ENCODE peak calls at places on chromosomes 11 and 22, in eight cellular contexts. One of them, this sample, is unnamed.

GRCh38 chr11:8267831-8268529 is 4.3 kb upstream of the LMO1 start:
- DNase-seq in esophagus muscularis mucosa: no peak
- DNase-seq in Caco-2: no peak
- DNase-seq in endothelial cell of umbilical vein: no peak
- DNase-seq in H9: no peak
- DNase-seq in adrenal gland: no peak
- DNase-seq in uterus: peak; percentile 9
- DNase-seq in foreskin keratinocyte: no peak
- DNase-seq in this sample: no peak

GRCh38 chr22:45857519-45857918 is 119.4 kb downstream of the WNT7B start:
- DNase-seq in foreskin keratinocyte: no peak
- DNase-seq in esophagus muscularis mucosa: peak; percentile 83
- DNase-seq in uterus: no peak
- DNase-seq in adrenal gland: no peak
- DNase-seq in endothelial cell of umbilical vein: no peak
- DNase-seq in Caco-2: no peak
- DNase-seq in H9: no peak
- DNase-seq in this sample: peak; percentile 15

GRCh38 chr22:25061605-25062377 is 109.3 kb downstream of the KIAA1671 start:
- DNase-seq in foreskin keratinocyte: peak; percentile 63
- DNase-seq in H9: no peak
- DNase-seq in uterus: no peak
- DNase-seq in Caco-2: no peak
- DNase-seq in endothelial cell of umbilical vein: peak; percentile 25
- DNase-seq in adrenal gland: no peak
- DNase-seq in esophagus muscularis mucosa: no peak
- DNase-seq in this sample: no peak

GRCh38 chr22:42360348-42360747 is 71.9 kb downstream of the NFAM1 start:
- DNase-seq in esophagus muscularis mucosa: no peak
- DNase-seq in foreskin keratinocyte: no peak
- DNase-seq in Caco-2: no peak
- DNase-seq in H9: no peak
- DNase-seq in adrenal gland: no peak
- DNase-seq in uterus: no peak
- DNase-seq in endothelial cell of umbilical vein: no peak
- DNase-seq in this sample: peak; percentile 83

GRCh38 chr11:113540416-113541330 is 65.5 kb upstream of the DRD2 start:
- DNase-seq in uterus: no peak
- DNase-seq in endothelial cell of umbilical vein: no peak
- DNase-seq in H9: peak; percentile 77
- DNase-seq in adrenal gland: no peak
- DNase-seq in esophagus muscularis mucosa: no peak
- DNase-seq in Caco-2: no peak
- DNase-seq in foreskin keratinocyte: no peak
- DNase-seq in this sample: no peak

GRCh38 chr11:64056213-64056785 is 20.6 kb downstream of the FLRT1 start:
- DNase-seq in adrenal gland: no peak
- DNase-seq in Caco-2: no peak
- DNase-seq in H9: no peak
- DNase-seq in esophagus muscularis mucosa: no peak
- DNase-seq in foreskin keratinocyte: no peak
- DNase-seq in uterus: no peak
- DNase-seq in endothelial cell of umbilical vein: no peak
- DNase-seq in this sample: no peak

GRCh38 chr11:108112059-108112458 is 9.3 kb upstream of the ACAT1 start:
- DNase-seq in Caco-2: no peak
- DNase-seq in adrenal gland: no peak
- DNase-seq in endothelial cell of umbilical vein: no peak
- DNase-seq in foreskin keratinocyte: peak; percentile 15
- DNase-seq in H9: no peak
- DNase-seq in uterus: no peak
- DNase-seq in esophagus muscularis mucosa: peak; percentile 39
- DNase-seq in this sample: no peak

GRCh38 chr11:69479591-69480271 is 1.7 kb upstream of the LINC01488 start:
- DNase-seq in esophagus muscularis mucosa: no peak
- DNase-seq in H9: no peak
- DNase-seq in uterus: no peak
- DNase-seq in foreskin keratinocyte: no peak
- DNase-seq in adrenal gland: no peak
- DNase-seq in endothelial cell of umbilical vein: no peak
- DNase-seq in Caco-2: peak; percentile 90
- DNase-seq in this sample: peak; percentile 71

GRCh38 chr11:1564535-1565172 is 7.4 kb downstream of the DUSP8 start:
- DNase-seq in foreskin keratinocyte: peak; percentile 66
- DNase-seq in H9: peak; percentile 90
- DNase-seq in endothelial cell of umbilical vein: peak; percentile 57
- DNase-seq in Caco-2: no peak
- DNase-seq in esophagus muscularis mucosa: no peak
- DNase-seq in adrenal gland: peak; percentile 96
- DNase-seq in uterus: peak; percentile 85
- DNase-seq in this sample: no peak

GRCh38 chr11:1565904-1566247 is 6.2 kb downstream of the DUSP8 start:
- DNase-seq in esophagus muscularis mucosa: no peak
- DNase-seq in adrenal gland: no peak
- DNase-seq in Caco-2: no peak
- DNase-seq in uterus: no peak
- DNase-seq in foreskin keratinocyte: no peak
- DNase-seq in H9: no peak
- DNase-seq in endothelial cell of umbilical vein: no peak
- DNase-seq in this sample: no peak

GRCh38 chr11:1566381-1567051 is 5.6 kb downstream of the DUSP8 start:
- DNase-seq in uterus: no peak
- DNase-seq in adrenal gland: no peak
- DNase-seq in H9: peak; percentile 35
- DNase-seq in esophagus muscularis mucosa: no peak
- DNase-seq in Caco-2: no peak
- DNase-seq in foreskin keratinocyte: no peak
- DNase-seq in endothelial cell of umbilical vein: no peak
- DNase-seq in this sample: no peak

GRCh38 chr11:1563697-1564534 is 8.2 kb downstream of the DUSP8 start:
- DNase-seq in uterus: no peak
- DNase-seq in esophagus muscularis mucosa: no peak
- DNase-seq in Caco-2: no peak
- DNase-seq in H9: no peak
- DNase-seq in endothelial cell of umbilical vein: no peak
- DNase-seq in adrenal gland: peak; percentile 33
- DNase-seq in foreskin keratinocyte: no peak
- DNase-seq in this sample: no peak

GRCh38 chr11:1565173-1565903 is 6.7 kb downstream of the DUSP8 start:
- DNase-seq in foreskin keratinocyte: no peak
- DNase-seq in adrenal gland: no peak
- DNase-seq in H9: peak; percentile 25
- DNase-seq in Caco-2: no peak
- DNase-seq in esophagus muscularis mucosa: no peak
- DNase-seq in uterus: no peak
- DNase-seq in endothelial cell of umbilical vein: no peak
- DNase-seq in this sample: no peak
- H3K4me1 ChIP-seq in foreskin keratinocyte: no peaks in the 10 kb centered on the region
- H3K4me1 ChIP-seq in adrenal gland: peaks cover 9% of the 10 kb centered on the region
- H3K4me1 ChIP-seq in H9: no peaks in the 10 kb centered on the region
- H3K4me1 ChIP-seq in Caco-2: peaks cover 2% of the 10 kb centered on the region
- H3K4me1 ChIP-seq in esophagus muscularis mucosa: peaks cover 41% of the 10 kb centered on the region
- H3K4me1 ChIP-seq in uterus: no peaks in the 10 kb centered on the region
- H3K4me1 ChIP-seq in endothelial cell of umbilical vein: no peaks in the 10 kb centered on the region
- H3K4me1 ChIP-seq in this sample: peaks cover 17% of the 10 kb centered on the region

GRCh38 chr22:23100124-23100801 is 29.9 kb downstream of the GNAZ start:
- DNase-seq in endothelial cell of umbilical vein: no peak
- DNase-seq in adrenal gland: no peak
- DNase-seq in uterus: no peak
- DNase-seq in Caco-2: no peak
- DNase-seq in foreskin keratinocyte: no peak
- DNase-seq in H9: no peak
- DNase-seq in esophagus muscularis mucosa: no peak
- DNase-seq in this sample: no peak

GRCh38 chr22:23102776-23103175 is 32.5 kb downstream of the GNAZ start:
- DNase-seq in Caco-2: no peak
- DNase-seq in esophagus muscularis mucosa: no peak
- DNase-seq in adrenal gland: no peak
- DNase-seq in foreskin keratinocyte: no peak
- DNase-seq in H9: no peak
- DNase-seq in endothelial cell of umbilical vein: no peak
- DNase-seq in uterus: no peak
- DNase-seq in this sample: peak; percentile 70

GRCh38 chr22:23103199-23103954 is 33.1 kb downstream of the GNAZ start:
- DNase-seq in esophagus muscularis mucosa: no peak
- DNase-seq in adrenal gland: no peak
- DNase-seq in foreskin keratinocyte: no peak
- DNase-seq in uterus: no peak
- DNase-seq in Caco-2: no peak
- DNase-seq in endothelial cell of umbilical vein: no peak
- DNase-seq in H9: no peak
- DNase-seq in this sample: no peak

GRCh38 chr22:23101524-23101923 is 31.2 kb downstream of the GNAZ start:
- DNase-seq in adrenal gland: no peak
- DNase-seq in foreskin keratinocyte: no peak
- DNase-seq in esophagus muscularis mucosa: no peak
- DNase-seq in H9: no peak
- DNase-seq in Caco-2: no peak
- DNase-seq in endothelial cell of umbilical vein: no peak
- DNase-seq in uterus: no peak
- DNase-seq in this sample: no peak

DNA sequence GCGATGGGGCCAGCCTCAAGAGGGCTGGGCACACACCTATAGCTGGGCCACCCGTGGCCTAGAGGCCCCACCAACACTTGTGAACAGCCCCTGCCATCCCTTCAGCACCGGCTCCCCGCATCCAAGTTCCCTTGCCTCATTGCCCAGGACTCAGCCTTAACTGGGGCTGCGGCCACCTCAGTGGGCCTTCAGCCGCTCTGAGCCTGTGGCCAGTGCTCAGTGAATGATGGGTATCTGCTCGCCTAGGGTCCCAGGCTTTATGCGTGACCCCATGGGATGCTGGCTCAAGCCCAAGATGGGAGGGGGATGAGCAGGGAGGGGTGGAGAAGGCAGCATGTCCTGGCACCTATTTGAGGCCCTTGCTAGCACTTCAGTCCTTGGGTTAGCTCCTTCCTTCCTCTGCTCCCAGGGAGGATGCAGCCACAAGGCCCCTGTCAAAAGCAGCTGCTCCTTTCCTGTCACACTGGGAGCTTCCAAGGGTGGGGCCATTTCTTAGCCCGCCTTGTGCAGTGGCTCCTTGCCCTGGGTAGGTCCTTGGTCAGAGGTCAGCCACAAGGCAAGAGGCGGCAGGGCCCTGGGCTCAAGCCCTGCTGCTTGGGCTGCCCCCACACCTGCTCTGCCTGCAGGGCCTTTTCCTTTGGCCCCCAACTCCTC is 31.8 kb downstream of the GNAZ start:
- DNase-seq in endothelial cell of umbilical vein: no peak
- DNase-seq in H9: no peak
- DNase-seq in uterus: no peak
- DNase-seq in foreskin keratinocyte: no peak
- DNase-seq in adrenal gland: no peak
- DNase-seq in Caco-2: no peak
- DNase-seq in esophagus muscularis mucosa: no peak
- DNase-seq in this sample: no peak
- H3K27me3 ChIP-seq in endothelial cell of umbilical vein: no peaks in the 10 kb centered on the region
- H3K27me3 ChIP-seq in H9: no peaks in the 10 kb centered on the region
- H3K27me3 ChIP-seq in uterus: no peaks in the 10 kb centered on the region
- H3K27me3 ChIP-seq in foreskin keratinocyte: no peaks in the 10 kb centered on the region
- H3K27me3 ChIP-seq in adrenal gland: no peaks in the 10 kb centered on the region
- H3K27me3 ChIP-seq in Caco-2: no peaks in the 10 kb centered on the region
- H3K27me3 ChIP-seq in esophagus muscularis mucosa: no peaks in the 10 kb centered on the region
- H3K27me3 ChIP-seq in this sample: no peaks in the 10 kb centered on the region

DNA sequence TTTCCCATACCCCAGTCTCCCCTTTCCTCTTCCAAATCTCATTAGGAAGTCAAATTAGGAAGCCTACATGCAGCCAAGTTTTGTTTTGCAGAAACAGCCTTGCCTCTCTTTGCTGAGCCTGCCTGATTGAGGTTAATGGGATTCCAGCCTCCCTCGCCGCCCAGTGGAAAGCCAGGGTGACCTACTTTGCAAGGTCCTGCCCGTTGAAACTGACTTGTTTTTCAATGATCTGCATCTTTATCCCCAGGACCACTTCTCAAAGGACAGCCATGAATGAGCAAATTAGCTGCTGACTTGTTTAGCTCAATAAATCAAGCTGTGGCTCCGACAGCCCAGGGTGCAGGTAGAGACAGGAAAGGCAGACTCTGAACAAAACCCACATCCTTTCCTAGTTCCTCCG is 110.4 kb downstream of the RRAS2 start:
- DNase-seq in foreskin keratinocyte: no peak
- DNase-seq in endothelial cell of umbilical vein: no peak
- DNase-seq in uterus: no peak
- DNase-seq in esophagus muscularis mucosa: no peak
- DNase-seq in adrenal gland: no peak
- DNase-seq in Caco-2: no peak
- DNase-seq in H9: peak; percentile 69
- DNase-seq in this sample: no peak
- TF ChIP-seq CTCF in foreskin keratinocyte: no peak
- TF ChIP-seq CTCF in endothelial cell of umbilical vein: no peak
- TF ChIP-seq CTCF in uterus: no peak
- TF ChIP-seq CTCF in esophagus muscularis mucosa: no peak
- TF ChIP-seq CTCF in adrenal gland: no peak
- TF ChIP-seq CTCF in Caco-2: no peak
- TF ChIP-seq CTCF in H9: peak; percentile 35
- TF ChIP-seq CTCF in this sample: no peak

GRCh38 chr11:47501095-47501494 is 51.8 kb downstream of the CELF1 start:
- DNase-seq in esophagus muscularis mucosa: no peak
- DNase-seq in uterus: no peak
- DNase-seq in foreskin keratinocyte: no peak
- DNase-seq in H9: no peak
- DNase-seq in adrenal gland: no peak
- DNase-seq in endothelial cell of umbilical vein: no peak
- DNase-seq in Caco-2: no peak
- DNase-seq in this sample: no peak

GRCh38 chr11:47503227-47503626 is 49.7 kb downstream of the CELF1 start:
- DNase-seq in endothelial cell of umbilical vein: no peak
- DNase-seq in foreskin keratinocyte: no peak
- DNase-seq in Caco-2: no peak
- DNase-seq in H9: no peak
- DNase-seq in esophagus muscularis mucosa: no peak
- DNase-seq in uterus: no peak
- DNase-seq in adrenal gland: no peak
- DNase-seq in this sample: no peak

GRCh38 chr11:47500121-47500520 is 51.2 kb upstream of the RAPSN start:
- DNase-seq in esophagus muscularis mucosa: no peak
- DNase-seq in H9: no peak
- DNase-seq in Caco-2: no peak
- DNase-seq in adrenal gland: no peak
- DNase-seq in foreskin keratinocyte: no peak
- DNase-seq in endothelial cell of umbilical vein: no peak
- DNase-seq in uterus: no peak
- DNase-seq in this sample: no peak

GRCh38 chr11:47504910-47505309 is 48.0 kb downstream of the CELF1 start:
- DNase-seq in esophagus muscularis mucosa: no peak
- DNase-seq in endothelial cell of umbilical vein: no peak
- DNase-seq in adrenal gland: no peak
- DNase-seq in Caco-2: no peak
- DNase-seq in H9: no peak
- DNase-seq in uterus: no peak
- DNase-seq in foreskin keratinocyte: no peak
- DNase-seq in this sample: no peak

DNA sequence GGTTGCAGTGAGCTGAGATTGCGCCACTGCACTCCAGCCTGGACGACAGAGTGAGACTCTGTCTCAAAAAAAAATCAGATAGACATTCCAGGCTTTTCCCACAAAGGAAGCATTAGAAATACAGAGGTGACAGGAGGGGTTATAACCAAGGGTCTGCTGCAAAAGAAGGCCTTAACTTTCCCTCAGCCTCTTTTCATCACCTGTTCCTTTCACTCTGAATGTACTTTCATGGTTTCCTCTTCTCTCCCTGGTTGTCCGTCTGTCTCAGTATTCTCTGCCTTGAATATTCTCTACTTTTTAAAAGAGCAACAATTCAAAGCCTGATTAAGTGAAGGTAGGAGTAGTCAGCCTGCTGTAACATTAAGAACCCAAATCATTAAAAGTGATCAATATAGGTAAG is 50.2 kb downstream of the CELF1 start:
- DNase-seq in H9: no peak
- DNase-seq in esophagus muscularis mucosa: no peak
- DNase-seq in Caco-2: no peak
- DNase-seq in adrenal gland: no peak
- DNase-seq in foreskin keratinocyte: no peak
- DNase-seq in uterus: no peak
- DNase-seq in endothelial cell of umbilical vein: no peak
- DNase-seq in this sample: no peak
- H3K4me1 ChIP-seq in H9: peaks cover 3% of the 10 kb centered on the region
- H3K4me1 ChIP-seq in esophagus muscularis mucosa: peaks cover 41% of the 10 kb centered on the region
- H3K4me1 ChIP-seq in Caco-2: peaks cover 8% of the 10 kb centered on the region
- H3K4me1 ChIP-seq in adrenal gland: peaks cover 33% of the 10 kb centered on the region
- H3K4me1 ChIP-seq in foreskin keratinocyte: no peaks in the 10 kb centered on the region
- H3K4me1 ChIP-seq in uterus: peaks cover 3% of the 10 kb centered on the region
- H3K4me1 ChIP-seq in endothelial cell of umbilical vein: peaks cover 3% of the 10 kb centered on the region
- H3K4me1 ChIP-seq in this sample: peaks cover 34% of the 10 kb centered on the region